ENCODE peak calls at places on chromosome 16, in five cellular contexts. One of them, this sample, is unnamed.
A peak's percentile ranks its signal among the peaks of the same experiment; 100 is the strongest.

GRCh38 chr16:57694556-57695377 is at the start of gene DRC7:
- DNase-seq in coronary artery: peak; percentile 69
- DNase-seq in tibial artery: peak; percentile 35
- DNase-seq in CD8-positive, alpha-beta T cell: no peak
- DNase-seq in cardiac fibroblast: peak; percentile 56
- DNase-seq in this sample: no peak

GRCh38 chr16:88194397-88195020 is 188.2 kb upstream of the ZNF469 start:
- DNase-seq in coronary artery: peak; percentile 50
- DNase-seq in tibial artery: peak; percentile 44
- DNase-seq in CD8-positive, alpha-beta T cell: no peak
- DNase-seq in cardiac fibroblast: no peak
- DNase-seq in this sample: peak; percentile 73

GRCh38 chr16:26830716-26831115 is 236.0 kb upstream of the C16orf82 start:
- DNase-seq in coronary artery: no peak
- DNase-seq in tibial artery: no peak
- DNase-seq in CD8-positive, alpha-beta T cell: no peak
- DNase-seq in cardiac fibroblast: no peak
- DNase-seq in this sample: no peak

GRCh38 chr16:4454618-4455017 is 19.8 kb downstream of the NMRAL1 start:
- DNase-seq in coronary artery: no peak
- DNase-seq in tibial artery: no peak
- DNase-seq in CD8-positive, alpha-beta T cell: no peak
- DNase-seq in cardiac fibroblast: no peak
- DNase-seq in this sample: no peak

GRCh38 chr16:81445143-81445922 is 725 bp downstream of the CMIP start:
- DNase-seq in coronary artery: no peak
- DNase-seq in tibial artery: no peak
- DNase-seq in CD8-positive, alpha-beta T cell: peak; percentile 49
- DNase-seq in cardiac fibroblast: no peak
- DNase-seq in this sample: peak; percentile 21

GRCh38 chr16:4115941-4116327 is 308 bp downstream of the ADCY9 start:
- DNase-seq in coronary artery: no peak
- DNase-seq in tibial artery: no peak
- DNase-seq in CD8-positive, alpha-beta T cell: no peak
- DNase-seq in cardiac fibroblast: no peak
- DNase-seq in this sample: no peak

GRCh38 chr16:74923766-74924460 is 61.0 kb downstream of the WDR59 start:
- DNase-seq in coronary artery: no peak
- DNase-seq in tibial artery: no peak
- DNase-seq in CD8-positive, alpha-beta T cell: no peak
- DNase-seq in cardiac fibroblast: peak; percentile 23
- DNase-seq in this sample: no peak

GRCh38 chr16:50313596-50314483 is 47.5 kb downstream of the ADCY7 start:
- DNase-seq in coronary artery: peak; percentile 79
- DNase-seq in tibial artery: peak; percentile 89
- DNase-seq in CD8-positive, alpha-beta T cell: peak; percentile 60
- DNase-seq in cardiac fibroblast: peak; percentile 79
- DNase-seq in this sample: peak; percentile 83

GRCh38 chr16:53415504-53415903 is 18.8 kb upstream of the RBL2 start:
- DNase-seq in coronary artery: no peak
- DNase-seq in tibial artery: no peak
- DNase-seq in CD8-positive, alpha-beta T cell: no peak
- DNase-seq in cardiac fibroblast: no peak
- DNase-seq in this sample: no peak

GRCh38 chr16:53840472-53840871 is 136.5 kb downstream of the FTO start:
- DNase-seq in coronary artery: no peak
- DNase-seq in tibial artery: no peak
- DNase-seq in CD8-positive, alpha-beta T cell: no peak
- DNase-seq in cardiac fibroblast: no peak
- DNase-seq in this sample: no peak

GRCh38 chr16:88456356-88457292 is 3.5 kb downstream of the ZFPM1 start:
- DNase-seq in coronary artery: no peak
- DNase-seq in tibial artery: no peak
- DNase-seq in CD8-positive, alpha-beta T cell: peak; percentile 62
- DNase-seq in cardiac fibroblast: no peak
- DNase-seq in this sample: no peak

GRCh38 chr16:65624696-65625095 is 502.8 kb upstream of the CDH11 start:
- DNase-seq in coronary artery: no peak
- DNase-seq in tibial artery: no peak
- DNase-seq in CD8-positive, alpha-beta T cell: no peak
- DNase-seq in cardiac fibroblast: peak; percentile 53
- DNase-seq in this sample: peak; percentile 88

GRCh38 chr16:86761117-86761971 is 183.0 kb downstream of the FOXL1 start:
- DNase-seq in coronary artery: no peak
- DNase-seq in tibial artery: peak; percentile 58
- DNase-seq in CD8-positive, alpha-beta T cell: peak; percentile 37
- DNase-seq in cardiac fibroblast: peak; percentile 71
- DNase-seq in this sample: peak; percentile 89

GRCh38 chr16:49739381-49739780 is 116.5 kb downstream of the ZNF423 start:
- DNase-seq in coronary artery: no peak
- DNase-seq in tibial artery: no peak
- DNase-seq in CD8-positive, alpha-beta T cell: no peak
- DNase-seq in cardiac fibroblast: no peak
- DNase-seq in this sample: no peak

GRCh38 chr16:76639685-76640289 is 362.6 kb downstream of the CNTNAP4 start:
- DNase-seq in coronary artery: no peak
- DNase-seq in tibial artery: no peak
- DNase-seq in CD8-positive, alpha-beta T cell: no peak
- DNase-seq in cardiac fibroblast: peak; percentile 34
- DNase-seq in this sample: no peak

GRCh38 chr16:54194008-54194731 is 92.4 kb downstream of the IRX3 start:
- DNase-seq in coronary artery: peak; percentile 82
- DNase-seq in tibial artery: peak; percentile 89
- DNase-seq in CD8-positive, alpha-beta T cell: no peak
- DNase-seq in cardiac fibroblast: peak; percentile 73
- DNase-seq in this sample: peak; percentile 58

GRCh38 chr16:50668368-50669008 is 12.6 kb downstream of the SNX20 start:
- DNase-seq in coronary artery: no peak
- DNase-seq in tibial artery: no peak
- DNase-seq in CD8-positive, alpha-beta T cell: no peak
- DNase-seq in cardiac fibroblast: no peak
- DNase-seq in this sample: no peak

GRCh38 chr16:84143784-84144199 is 1.2 kb downstream of the HSDL1 start:
- DNase-seq in coronary artery: no peak
- DNase-seq in tibial artery: no peak
- DNase-seq in CD8-positive, alpha-beta T cell: no peak
- DNase-seq in cardiac fibroblast: peak; percentile 11
- DNase-seq in this sample: no peak

GRCh38 chr16:84139628-84140258 is 5.2 kb downstream of the HSDL1 start:
- DNase-seq in coronary artery: peak; percentile 12
- DNase-seq in tibial artery: no peak
- DNase-seq in CD8-positive, alpha-beta T cell: no peak
- DNase-seq in cardiac fibroblast: no peak
- DNase-seq in this sample: no peak

GRCh38 chr16:84138824-84139627 is 6.0 kb downstream of the HSDL1 start:
- DNase-seq in coronary artery: no peak
- DNase-seq in tibial artery: peak; percentile 27
- DNase-seq in CD8-positive, alpha-beta T cell: no peak
- DNase-seq in cardiac fibroblast: peak; percentile 32
- DNase-seq in this sample: peak; percentile 49

GRCh38 chr16:84143081-84143480 is 1.9 kb downstream of the HSDL1 start:
- DNase-seq in coronary artery: no peak
- DNase-seq in tibial artery: no peak
- DNase-seq in CD8-positive, alpha-beta T cell: no peak
- DNase-seq in cardiac fibroblast: no peak
- DNase-seq in this sample: no peak

GRCh38 chr16:84141143-84141670 is 3.8 kb downstream of the HSDL1 start:
- DNase-seq in coronary artery: peak; percentile 14
- DNase-seq in tibial artery: no peak
- DNase-seq in CD8-positive, alpha-beta T cell: peak; percentile 22
- DNase-seq in cardiac fibroblast: no peak
- DNase-seq in this sample: no peak
- TF ChIP-seq CTCF in coronary artery: no peak
- TF ChIP-seq CTCF in tibial artery: no peak
- TF ChIP-seq CTCF in CD8-positive, alpha-beta T cell: no peak
- TF ChIP-seq CTCF in cardiac fibroblast: no peak
- TF ChIP-seq CTCF in this sample: no peak

GRCh38 chr16:1091992-1092552 is 4.0 kb downstream of the C1QTNF8 start:
- DNase-seq in coronary artery: no peak
- DNase-seq in tibial artery: no peak
- DNase-seq in CD8-positive, alpha-beta T cell: no peak
- DNase-seq in cardiac fibroblast: no peak
- DNase-seq in this sample: no peak

GRCh38 chr16:1089822-1090619 is 6.0 kb downstream of the C1QTNF8 start:
- DNase-seq in coronary artery: peak; percentile 86
- DNase-seq in tibial artery: peak; percentile 52
- DNase-seq in CD8-positive, alpha-beta T cell: no peak
- DNase-seq in cardiac fibroblast: no peak
- DNase-seq in this sample: no peak

GRCh38 chr16:1090620-1091587 is 5.1 kb downstream of the C1QTNF8 start:
- DNase-seq in coronary artery: no peak
- DNase-seq in tibial artery: no peak
- DNase-seq in CD8-positive, alpha-beta T cell: no peak
- DNase-seq in cardiac fibroblast: no peak
- DNase-seq in this sample: no peak

GRCh38 chr16:1088295-1089170 is 7.5 kb downstream of the C1QTNF8 start:
- DNase-seq in coronary artery: no peak
- DNase-seq in tibial artery: no peak
- DNase-seq in CD8-positive, alpha-beta T cell: no peak
- DNase-seq in cardiac fibroblast: no peak
- DNase-seq in this sample: no peak

DNA sequence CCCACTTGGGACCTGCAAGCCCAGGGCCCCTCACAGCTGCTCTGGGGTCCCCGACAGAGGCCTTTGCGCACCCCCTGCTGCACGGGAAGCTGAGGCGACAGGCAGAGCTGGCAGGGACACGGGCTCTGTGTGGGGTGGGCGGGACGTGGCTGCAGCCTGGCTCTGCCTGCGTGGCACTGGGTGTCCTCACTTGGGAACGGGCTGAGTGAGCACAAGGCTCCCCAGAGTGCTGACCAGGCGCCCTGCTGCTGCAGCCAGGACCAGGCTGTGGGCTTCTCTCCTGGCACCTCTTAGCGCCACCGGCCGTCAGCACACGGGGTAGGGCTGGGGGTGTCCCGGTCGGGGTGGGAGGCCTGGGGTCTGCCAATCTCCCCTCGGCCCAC is 6.6 kb downstream of the C1QTNF8 start:
- DNase-seq in coronary artery: peak; percentile 86
- DNase-seq in tibial artery: peak; percentile 49
- DNase-seq in CD8-positive, alpha-beta T cell: no peak
- DNase-seq in cardiac fibroblast: no peak
- DNase-seq in this sample: no peak
- H3K4me3 ChIP-seq in coronary artery: peak overlapping the region; percentile 58
- H3K4me3 ChIP-seq in tibial artery: peak overlapping the region; percentile 48
- H3K4me3 ChIP-seq in CD8-positive, alpha-beta T cell: no peak overlapping the region
- H3K4me3 ChIP-seq in cardiac fibroblast: no peak overlapping the region
- H3K4me3 ChIP-seq in this sample: no peak overlapping the region

DNA sequence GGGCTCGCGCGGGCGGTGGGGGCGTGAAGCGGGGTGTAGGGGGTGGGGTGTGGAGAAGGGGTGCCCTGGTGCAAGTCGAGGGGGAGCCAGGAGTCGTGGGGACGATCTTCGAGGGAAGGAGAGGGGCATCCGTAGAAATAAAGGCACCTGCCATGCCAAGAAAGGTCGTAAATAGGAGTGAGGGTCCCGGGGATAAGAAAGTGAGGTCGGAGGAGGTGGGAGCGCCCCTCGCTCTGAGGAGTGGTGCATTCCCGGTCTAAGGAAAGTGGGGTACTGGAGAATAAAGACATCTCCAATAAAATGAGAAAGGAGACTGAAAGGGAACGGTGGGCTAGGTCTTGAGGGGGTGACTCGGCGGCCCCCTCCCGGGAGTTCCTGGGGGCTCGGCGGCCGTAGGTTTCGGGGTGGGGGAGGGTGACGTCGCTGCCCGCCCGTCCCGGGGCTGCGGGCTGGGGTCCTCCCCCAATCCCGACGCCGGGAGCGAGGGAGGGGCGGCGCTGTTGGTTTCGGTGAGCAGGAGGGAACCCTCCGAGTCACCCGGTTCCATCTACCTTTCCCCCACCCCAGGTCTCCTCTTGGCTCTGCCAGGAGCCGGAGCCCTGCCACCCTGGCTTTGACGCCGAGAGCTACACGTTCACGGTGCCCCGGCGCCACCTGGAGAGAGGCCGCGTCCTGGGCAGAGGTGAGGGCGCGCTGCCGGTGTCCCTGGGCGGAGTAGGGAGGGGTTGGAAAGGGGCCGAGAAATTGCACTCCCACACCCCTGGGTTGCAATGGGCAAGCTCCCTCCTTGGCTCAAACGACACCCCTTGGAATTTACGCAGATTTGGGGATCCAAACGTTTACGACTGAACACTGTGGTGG is 868 bp downstream of the CDH1 start:
- DNase-seq in coronary artery: no peak
- DNase-seq in tibial artery: no peak
- DNase-seq in CD8-positive, alpha-beta T cell: no peak
- DNase-seq in cardiac fibroblast: no peak
- DNase-seq in this sample: no peak
- TF ChIP-seq CTCF in coronary artery: no peak
- TF ChIP-seq CTCF in tibial artery: no peak
- TF ChIP-seq CTCF in CD8-positive, alpha-beta T cell: no peak
- TF ChIP-seq CTCF in cardiac fibroblast: no peak
- TF ChIP-seq CTCF in this sample: no peak

GRCh38 chr16:48558269-48558915 is 51.6 kb downstream of the N4BP1 start:
- DNase-seq in coronary artery: no peak
- DNase-seq in tibial artery: no peak
- DNase-seq in CD8-positive, alpha-beta T cell: no peak
- DNase-seq in cardiac fibroblast: peak; percentile 75
- DNase-seq in this sample: peak; percentile 79
- H3K4me3 ChIP-seq in coronary artery: peak overlapping the region; percentile 37
- H3K4me3 ChIP-seq in tibial artery: no peak overlapping the region
- H3K4me3 ChIP-seq in CD8-positive, alpha-beta T cell: no peak overlapping the region
- H3K4me3 ChIP-seq in cardiac fibroblast: no peak overlapping the region
- H3K4me3 ChIP-seq in this sample: no peak overlapping the region

DNA sequence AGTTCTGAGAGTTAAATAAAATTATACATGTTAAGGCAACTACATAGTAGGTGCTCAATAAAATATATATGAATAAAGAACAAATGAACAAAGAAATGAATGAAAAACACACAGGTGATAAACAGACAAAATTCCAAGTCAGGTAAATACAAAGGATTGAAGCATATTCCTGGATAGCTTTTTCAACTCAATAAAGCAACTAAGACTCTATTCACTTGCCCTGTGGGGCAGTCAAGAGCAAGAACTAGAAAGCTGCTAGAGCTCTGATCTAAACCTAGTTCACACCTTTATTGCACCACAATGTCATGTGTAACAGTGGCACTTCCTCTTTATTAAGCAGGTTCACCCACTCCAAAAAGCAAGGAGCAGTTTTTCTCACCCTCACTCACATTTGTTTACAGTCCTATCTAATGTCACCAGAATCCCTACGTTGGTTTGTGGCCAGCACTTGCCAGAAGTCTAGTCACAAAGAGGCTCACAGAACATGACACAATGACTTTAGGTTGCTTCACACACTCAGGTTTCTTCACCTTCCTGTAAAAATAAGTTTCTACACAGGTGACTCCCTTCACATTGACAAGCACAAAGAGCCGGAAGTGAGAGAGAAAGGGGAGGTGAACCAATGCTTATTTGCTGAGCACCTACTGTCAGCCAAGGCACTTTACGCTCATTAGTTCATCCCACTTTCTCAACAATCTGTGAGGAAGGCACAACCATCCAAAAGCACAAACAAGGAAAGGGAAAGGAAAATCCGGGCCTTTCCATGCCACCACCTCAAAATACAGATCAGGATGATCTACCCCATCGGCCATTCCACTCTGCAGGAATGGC is 70.8 kb downstream of the XPO6 start:
- DNase-seq in coronary artery: no peak
- DNase-seq in tibial artery: no peak
- DNase-seq in CD8-positive, alpha-beta T cell: peak; percentile 67
- DNase-seq in cardiac fibroblast: no peak
- DNase-seq in this sample: no peak
- TF ChIP-seq CTCF in coronary artery: no peak
- TF ChIP-seq CTCF in tibial artery: no peak
- TF ChIP-seq CTCF in CD8-positive, alpha-beta T cell: no peak
- TF ChIP-seq CTCF in cardiac fibroblast: no peak
- TF ChIP-seq CTCF in this sample: no peak